ENCODE peak calls at places on chromosome 2, in seven cellular contexts. One of them, this sample, is unnamed. For H3K36me3, the result is how much of the 10 kb centered on the place peaks cover.

GRCh38 chr2:68796306-68796905 is 61.8 kb downstream of the ARHGAP25 start:
- DNase-seq in GM06990: no peak
- DNase-seq in mammary epithelial cell: no peak
- DNase-seq in left lung: no peak
- DNase-seq in heart right ventricle: no peak
- DNase-seq in left ventricle myocardium inferior: no peak
- DNase-seq in brain microvascular endothelial cell: no peak
- DNase-seq in this sample: no peak

GRCh38 chr2:42182654-42183308 is 13.6 kb downstream of the EML4 start:
- DNase-seq in GM06990: no peak
- DNase-seq in mammary epithelial cell: no peak
- DNase-seq in left lung: no peak
- DNase-seq in heart right ventricle: no peak
- DNase-seq in left ventricle myocardium inferior: no peak
- DNase-seq in brain microvascular endothelial cell: no peak
- DNase-seq in this sample: no peak

GRCh38 chr2:181312515-181312927 is 144.7 kb upstream of the ITGA4 start:
- DNase-seq in GM06990: peak
- DNase-seq in mammary epithelial cell: no peak
- DNase-seq in left lung: no peak
- DNase-seq in heart right ventricle: no peak
- DNase-seq in left ventricle myocardium inferior: no peak
- DNase-seq in brain microvascular endothelial cell: no peak
- DNase-seq in this sample: no peak

GRCh38 chr2:2742745-2743144 is 411.7 kb upstream of the MYT1L start:
- DNase-seq in GM06990: no peak
- DNase-seq in mammary epithelial cell: peak
- DNase-seq in left lung: no peak
- DNase-seq in heart right ventricle: no peak
- DNase-seq in left ventricle myocardium inferior: no peak
- DNase-seq in brain microvascular endothelial cell: no peak
- DNase-seq in this sample: no peak

GRCh38 chr2:68491582-68491981 is 24.2 kb downstream of the APLF start:
- DNase-seq in GM06990: no peak
- DNase-seq in mammary epithelial cell: no peak
- DNase-seq in left lung: no peak
- DNase-seq in heart right ventricle: no peak
- DNase-seq in left ventricle myocardium inferior: no peak
- DNase-seq in brain microvascular endothelial cell: no peak
- DNase-seq in this sample: no peak

GRCh38 chr2:103469800-103470199 is 708.0 kb downstream of the TMEM182 start:
- DNase-seq in GM06990: no peak
- DNase-seq in mammary epithelial cell: no peak
- DNase-seq in left lung: no peak
- DNase-seq in heart right ventricle: no peak
- DNase-seq in left ventricle myocardium inferior: no peak
- DNase-seq in brain microvascular endothelial cell: no peak
- DNase-seq in this sample: no peak

GRCh38 chr2:209547726-209548125 is 123.9 kb downstream of the MAP2 start:
- DNase-seq in GM06990: no peak
- DNase-seq in mammary epithelial cell: no peak
- DNase-seq in left lung: no peak
- DNase-seq in heart right ventricle: no peak
- DNase-seq in left ventricle myocardium inferior: no peak
- DNase-seq in brain microvascular endothelial cell: no peak
- DNase-seq in this sample: no peak

GRCh38 chr2:43114210-43114609 is 112.2 kb downstream of the ZFP36L2 start:
- DNase-seq in GM06990: no peak
- DNase-seq in mammary epithelial cell: peak
- DNase-seq in left lung: no peak
- DNase-seq in heart right ventricle: no peak
- DNase-seq in left ventricle myocardium inferior: no peak
- DNase-seq in brain microvascular endothelial cell: no peak
- DNase-seq in this sample: no peak

GRCh38 chr2:204365778-204366177 is 179.5 kb upstream of the PARD3B start:
- DNase-seq in GM06990: no peak
- DNase-seq in mammary epithelial cell: no peak
- DNase-seq in left lung: no peak
- DNase-seq in heart right ventricle: no peak
- DNase-seq in left ventricle myocardium inferior: no peak
- DNase-seq in brain microvascular endothelial cell: no peak
- DNase-seq in this sample: no peak

GRCh38 chr2:173715483-173715882 is 249.7 kb downstream of the SP3 start:
- DNase-seq in GM06990: no peak
- DNase-seq in mammary epithelial cell: peak
- DNase-seq in left lung: no peak
- DNase-seq in heart right ventricle: no peak
- DNase-seq in left ventricle myocardium inferior: no peak
- DNase-seq in brain microvascular endothelial cell: no peak
- DNase-seq in this sample: no peak

GRCh38 chr2:168233726-168234406 is 13.5 kb downstream of the STK39 start:
- DNase-seq in GM06990: no peak
- DNase-seq in mammary epithelial cell: no peak
- DNase-seq in left lung: no peak
- DNase-seq in heart right ventricle: no peak
- DNase-seq in left ventricle myocardium inferior: no peak
- DNase-seq in brain microvascular endothelial cell: no peak
- DNase-seq in this sample: no peak

GRCh38 chr2:42951263-42951938 is 159.0 kb upstream of the HAAO start:
- DNase-seq in GM06990: no peak
- DNase-seq in mammary epithelial cell: no peak
- DNase-seq in left lung: no peak
- DNase-seq in heart right ventricle: peak
- DNase-seq in left ventricle myocardium inferior: no peak
- DNase-seq in brain microvascular endothelial cell: no peak
- DNase-seq in this sample: no peak

GRCh38 chr2:20615466-20616241 is 35.2 kb downstream of the HS1BP3 start:
- DNase-seq in GM06990: no peak
- DNase-seq in mammary epithelial cell: no peak
- DNase-seq in left lung: peak
- DNase-seq in heart right ventricle: peak
- DNase-seq in left ventricle myocardium inferior: peak
- DNase-seq in brain microvascular endothelial cell: no peak
- DNase-seq in this sample: no peak

GRCh38 chr2:20614201-20615045 is 36.5 kb downstream of the HS1BP3 start:
- DNase-seq in GM06990: no peak
- DNase-seq in mammary epithelial cell: no peak
- DNase-seq in left lung: peak
- DNase-seq in heart right ventricle: no peak
- DNase-seq in left ventricle myocardium inferior: peak
- DNase-seq in brain microvascular endothelial cell: no peak
- DNase-seq in this sample: no peak

GRCh38 chr2:20616341-20616871 is 34.5 kb downstream of the HS1BP3 start:
- DNase-seq in GM06990: no peak
- DNase-seq in mammary epithelial cell: no peak
- DNase-seq in left lung: peak
- DNase-seq in heart right ventricle: no peak
- DNase-seq in left ventricle myocardium inferior: peak
- DNase-seq in brain microvascular endothelial cell: no peak
- DNase-seq in this sample: no peak

GRCh38 chr2:20613342-20613916 is 37.5 kb downstream of the HS1BP3 start:
- DNase-seq in GM06990: no peak
- DNase-seq in mammary epithelial cell: no peak
- DNase-seq in left lung: peak
- DNase-seq in heart right ventricle: peak
- DNase-seq in left ventricle myocardium inferior: peak
- DNase-seq in brain microvascular endothelial cell: no peak
- DNase-seq in this sample: no peak

DNA sequence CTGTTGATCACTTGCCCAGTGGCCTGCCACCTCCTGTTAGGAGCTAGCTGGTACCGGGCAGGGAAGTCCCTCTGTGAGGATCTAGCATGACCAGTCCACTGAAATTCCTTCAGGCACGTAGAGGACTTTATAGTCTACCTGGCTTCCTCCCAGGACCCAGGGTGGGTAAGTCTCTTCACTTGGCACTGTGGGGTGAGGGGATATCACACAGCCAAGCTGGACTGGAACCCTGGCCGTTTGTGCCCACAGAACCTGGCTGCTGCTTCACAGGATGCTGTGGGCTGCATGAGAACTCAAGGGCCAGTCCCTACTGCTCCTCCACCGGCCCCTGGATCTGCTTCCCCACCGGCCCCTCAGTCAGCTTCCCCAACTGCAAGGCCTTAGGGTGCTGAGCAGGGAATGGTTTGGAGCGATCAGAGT is 35.8 kb downstream of the HS1BP3 start:
- DNase-seq in GM06990: no peak
- DNase-seq in mammary epithelial cell: no peak
- DNase-seq in left lung: peak
- DNase-seq in heart right ventricle: no peak
- DNase-seq in left ventricle myocardium inferior: peak
- DNase-seq in brain microvascular endothelial cell: no peak
- DNase-seq in this sample: no peak
- TF ChIP-seq CTCF in GM06990: no peak
- TF ChIP-seq CTCF in mammary epithelial cell: no peak
- TF ChIP-seq CTCF in left lung: no peak
- TF ChIP-seq CTCF in heart right ventricle: no peak
- TF ChIP-seq CTCF in left ventricle myocardium inferior: no peak
- TF ChIP-seq CTCF in brain microvascular endothelial cell: peak
- TF ChIP-seq CTCF in this sample: no peak

DNA sequence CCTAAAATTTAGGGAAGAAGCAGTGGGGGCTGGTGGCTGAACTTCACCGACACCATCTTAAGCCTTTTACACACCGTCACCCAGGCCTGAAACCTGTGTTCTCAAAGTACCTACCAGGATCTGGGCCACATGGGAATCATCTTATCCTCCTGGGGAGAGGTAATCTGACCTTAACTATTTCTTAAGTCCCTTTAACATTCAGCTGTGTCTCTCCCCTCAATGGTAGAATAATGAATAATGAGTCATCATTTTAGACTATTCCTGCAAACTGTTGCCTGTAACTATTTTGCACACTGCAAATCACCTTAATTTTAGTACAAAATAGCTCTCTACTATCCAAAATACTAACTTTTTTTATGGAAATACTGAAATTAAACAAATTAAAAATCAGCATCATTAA is 149.4 kb upstream of the KLF7 start:
- DNase-seq in GM06990: no peak
- DNase-seq in mammary epithelial cell: no peak
- DNase-seq in left lung: no peak
- DNase-seq in heart right ventricle: no peak
- DNase-seq in left ventricle myocardium inferior: no peak
- DNase-seq in brain microvascular endothelial cell: no peak
- DNase-seq in this sample: no peak
- H3K4me3 ChIP-seq in GM06990: no peak
- H3K4me3 ChIP-seq in mammary epithelial cell: no peak
- H3K4me3 ChIP-seq in left lung: no peak
- H3K4me3 ChIP-seq in heart right ventricle: no peak
- H3K4me3 ChIP-seq in left ventricle myocardium inferior: no peak
- H3K4me3 ChIP-seq in brain microvascular endothelial cell: no peak
- H3K4me3 ChIP-seq in this sample: no peak

GRCh38 chr2:26861610-26862224 is 13.8 kb downstream of the DPYSL5 start:
- DNase-seq in GM06990: no peak
- DNase-seq in mammary epithelial cell: no peak
- DNase-seq in left lung: no peak
- DNase-seq in heart right ventricle: no peak
- DNase-seq in left ventricle myocardium inferior: no peak
- DNase-seq in brain microvascular endothelial cell: no peak
- DNase-seq in this sample: no peak
- H3K36me3 ChIP-seq in GM06990: under half
- H3K36me3 ChIP-seq in mammary epithelial cell: under half
- H3K36me3 ChIP-seq in left lung: under half
- H3K36me3 ChIP-seq in heart right ventricle: under half
- H3K36me3 ChIP-seq in left ventricle myocardium inferior: under half
- H3K36me3 ChIP-seq in brain microvascular endothelial cell: under half
- H3K36me3 ChIP-seq in this sample: under half

GRCh38 chr2:201073071-201073470 is 1.3 kb downstream of the NDUFB3 start:
- DNase-seq in GM06990: no peak
- DNase-seq in mammary epithelial cell: no peak
- DNase-seq in left lung: no peak
- DNase-seq in heart right ventricle: no peak
- DNase-seq in left ventricle myocardium inferior: no peak
- DNase-seq in brain microvascular endothelial cell: no peak
- DNase-seq in this sample: no peak

GRCh38 chr2:201072201-201072530 is 365 bp downstream of the NDUFB3 start:
- DNase-seq in GM06990: no peak
- DNase-seq in mammary epithelial cell: no peak
- DNase-seq in left lung: no peak
- DNase-seq in heart right ventricle: no peak
- DNase-seq in left ventricle myocardium inferior: no peak
- DNase-seq in brain microvascular endothelial cell: no peak
- DNase-seq in this sample: no peak

GRCh38 chr2:201070966-201071304 is 536 bp downstream of the HYCC2 start:
- DNase-seq in GM06990: no peak
- DNase-seq in mammary epithelial cell: peak
- DNase-seq in left lung: no peak
- DNase-seq in heart right ventricle: no peak
- DNase-seq in left ventricle myocardium inferior: no peak
- DNase-seq in brain microvascular endothelial cell: no peak
- DNase-seq in this sample: no peak

GRCh38 chr2:201074996-201075395 is 3.2 kb downstream of the NDUFB3 start:
- DNase-seq in GM06990: no peak
- DNase-seq in mammary epithelial cell: no peak
- DNase-seq in left lung: no peak
- DNase-seq in heart right ventricle: no peak
- DNase-seq in left ventricle myocardium inferior: no peak
- DNase-seq in brain microvascular endothelial cell: no peak
- DNase-seq in this sample: no peak

DNA sequence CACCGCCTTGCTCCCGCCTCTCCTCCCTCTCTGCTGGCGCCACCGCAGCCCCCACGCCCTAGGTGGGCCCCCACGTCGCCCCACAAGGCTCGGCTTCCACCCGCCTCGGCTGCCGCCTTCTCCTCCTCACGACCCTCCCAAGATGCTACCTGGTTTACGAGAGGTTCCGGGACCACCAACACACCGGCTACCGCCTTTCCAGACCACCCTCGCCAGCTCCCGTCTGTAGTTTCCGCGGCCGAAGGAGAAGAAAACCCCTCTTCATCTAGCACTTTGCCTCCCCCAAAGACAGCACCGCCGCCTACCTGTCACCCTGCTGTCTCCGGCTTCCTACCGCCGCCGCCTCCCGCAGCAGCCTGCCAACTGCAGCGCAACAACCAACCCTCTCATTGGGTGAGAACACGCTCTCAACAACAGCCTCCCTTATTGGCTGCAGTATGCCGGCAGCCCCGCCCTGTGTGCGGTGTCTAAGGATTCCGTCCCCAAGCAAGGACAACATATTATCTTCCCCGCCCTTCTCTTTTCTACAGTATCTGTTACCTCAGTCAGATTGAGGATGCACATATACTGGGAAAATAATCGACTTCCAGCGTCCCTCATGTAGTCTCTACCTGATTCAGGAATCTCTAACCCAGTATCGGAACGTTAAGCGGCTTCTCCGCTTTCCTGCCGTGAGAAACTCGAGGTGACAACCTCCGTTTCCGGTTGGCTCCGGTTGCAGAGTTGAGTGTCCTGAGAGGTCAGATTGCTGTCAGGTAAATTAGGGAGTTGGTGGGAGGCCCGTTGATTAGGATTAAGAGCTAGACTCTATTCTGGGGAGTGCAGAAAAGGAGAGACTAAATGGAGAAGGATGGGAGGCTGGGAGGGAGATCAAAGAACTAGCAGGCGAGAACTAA is at the start of the genes HYCC2 and NDUFB3:
- DNase-seq in GM06990: peak
- DNase-seq in mammary epithelial cell: peak
- DNase-seq in left lung: peak
- DNase-seq in heart right ventricle: peak
- DNase-seq in left ventricle myocardium inferior: peak
- DNase-seq in brain microvascular endothelial cell: peak
- DNase-seq in this sample: peak
- TF ChIP-seq CTCF in GM06990: peak
- TF ChIP-seq CTCF in mammary epithelial cell: peak
- TF ChIP-seq CTCF in left lung: peak
- TF ChIP-seq CTCF in heart right ventricle: peak
- TF ChIP-seq CTCF in left ventricle myocardium inferior: peak
- TF ChIP-seq CTCF in brain microvascular endothelial cell: peak
- TF ChIP-seq CTCF in this sample: peak